ENCODE peak calls at places on chromosomes 5 and 9, in five cellular contexts. O, H, K, F and G are unnamed samples.

GRCh38 chr9:130869250-130869649 is 27.4 kb downstream of the QRFP start:
- DNase-seq in O (peak; percentile 56), H (no peak), K (peak; percentile 37), F (no peak), G (no peak)

GRCh38 chr9:91857831-91858669 is 92.0 kb downstream of the ROR2 start:
- DNase-seq in O (no peak), H (peak; percentile 71), K (peak; percentile 44), F (no peak), G (no peak)

GRCh38 chr5:1255081-1255561 is 29.9 kb downstream of the SLC6A18 start:
- DNase-seq in O (no peak), H (no peak), K (no peak), F (no peak), G (no peak)

GRCh38 chr5:132057498-132058255 is 2.8 kb upstream of the IL3 start:
- DNase-seq in O (peak; percentile 3), H (peak; percentile 36), K (no peak), F (no peak), G (no peak)

GRCh38 chr5:44935262-44935661 is 126.5 kb downstream of the MRPS30 start:
- DNase-seq in O (no peak), H (no peak), K (no peak), F (no peak), G (no peak)

GRCh38 chr5:142587354-142587965 is 98.4 kb downstream of the FGF1 start:
- DNase-seq in O (no peak), H (no peak), K (no peak), F (peak; percentile 15), G (no peak)

GRCh38 chr9:68876265-68876664 is 137.6 kb downstream of the PRKACG start:
- DNase-seq in O (no peak), H (no peak), K (no peak), F (no peak), G (no peak)

GRCh38 chr9:32755730-32756129 is 27.6 kb upstream of the TMEM215 start:
- DNase-seq in O (no peak), H (no peak), K (no peak), F (no peak), G (no peak)

GRCh38 chr5:83474170-83474796 is 2.7 kb downstream of the VCAN start:
- DNase-seq in O (peak; percentile 63), H (peak; percentile 92), K (peak; percentile 82), F (peak; percentile 30), G (peak; percentile 28)

GRCh38 chr9:21542780-21543179 is 60.7 kb upstream of the IFNE start:
- DNase-seq in O (no peak), H (no peak), K (no peak), F (no peak), G (no peak)

GRCh38 chr9:77183581-77183980 is 6.2 kb downstream of the VPS13A start:
- DNase-seq in O (no peak), H (no peak), K (no peak), F (no peak), G (no peak)

GRCh38 chr9:98034593-98035546 is 21.7 kb upstream of the NANS start:
- DNase-seq in O (peak; percentile 93), H (peak; percentile 93), K (peak; percentile 94), F (peak; percentile 76), G (peak; percentile 80)

GRCh38 chr5:17426104-17426739 is 71.8 kb upstream of the TAF11L2 start:
- DNase-seq in O (no peak), H (no peak), K (no peak), F (no peak), G (no peak)

GRCh38 chr5:169416583-169417196 is 115.8 kb upstream of the SLIT3 start:
- DNase-seq in O (peak; percentile 13), H (no peak), K (no peak), F (no peak), G (no peak)

DNA sequence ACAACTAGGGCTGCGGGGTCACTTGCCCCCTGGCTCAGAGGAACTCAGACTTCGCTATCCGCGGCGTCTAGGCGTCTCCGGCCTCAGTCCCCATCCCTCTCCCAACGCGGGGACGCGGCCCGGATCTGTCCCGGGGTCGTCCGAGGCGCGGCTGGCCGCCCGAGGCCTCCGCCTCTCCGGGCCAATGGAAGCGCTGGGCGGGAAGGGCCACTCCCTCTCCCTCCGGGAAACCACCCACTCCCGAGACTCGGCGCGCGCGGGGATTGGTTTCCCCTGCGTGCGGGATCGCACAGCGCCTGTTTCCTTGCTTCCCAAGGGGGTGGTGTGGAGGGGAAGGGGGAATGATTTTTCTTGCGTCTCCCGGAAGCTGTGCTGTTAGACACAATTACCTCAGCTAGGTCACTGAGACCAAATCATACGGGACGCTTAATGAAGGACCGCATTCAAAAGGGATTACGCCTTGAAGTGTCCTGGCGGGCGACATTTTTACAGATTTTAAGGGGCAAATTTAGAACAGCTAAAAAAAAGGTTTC is 38.4 kb downstream of the NR2F1 start:
- DNase-seq in O (peak; percentile 62), H (peak; percentile 89), K (peak; percentile 86), F (peak; percentile 20), G (peak; percentile 53)
- TF ChIP-seq POLR2AphosphoS5 in O (peak; percentile 38), H (peak; percentile 63), K (peak; percentile 62), F (no peak), G (peak; percentile 48)

GRCh38 chr9:70387663-70388062 is 26.8 kb downstream of the KLF9 start:
- DNase-seq in O (no peak), H (no peak), K (no peak), F (no peak), G (no peak)

GRCh38 chr9:70382709-70383605 is 31.5 kb downstream of the KLF9 start:
- DNase-seq in O (no peak), H (no peak), K (no peak), F (no peak), G (no peak)

GRCh38 chr9:70385423-70385822 is 29.0 kb downstream of the KLF9 start:
- DNase-seq in O (no peak), H (no peak), K (no peak), F (no peak), G (no peak)

DNA sequence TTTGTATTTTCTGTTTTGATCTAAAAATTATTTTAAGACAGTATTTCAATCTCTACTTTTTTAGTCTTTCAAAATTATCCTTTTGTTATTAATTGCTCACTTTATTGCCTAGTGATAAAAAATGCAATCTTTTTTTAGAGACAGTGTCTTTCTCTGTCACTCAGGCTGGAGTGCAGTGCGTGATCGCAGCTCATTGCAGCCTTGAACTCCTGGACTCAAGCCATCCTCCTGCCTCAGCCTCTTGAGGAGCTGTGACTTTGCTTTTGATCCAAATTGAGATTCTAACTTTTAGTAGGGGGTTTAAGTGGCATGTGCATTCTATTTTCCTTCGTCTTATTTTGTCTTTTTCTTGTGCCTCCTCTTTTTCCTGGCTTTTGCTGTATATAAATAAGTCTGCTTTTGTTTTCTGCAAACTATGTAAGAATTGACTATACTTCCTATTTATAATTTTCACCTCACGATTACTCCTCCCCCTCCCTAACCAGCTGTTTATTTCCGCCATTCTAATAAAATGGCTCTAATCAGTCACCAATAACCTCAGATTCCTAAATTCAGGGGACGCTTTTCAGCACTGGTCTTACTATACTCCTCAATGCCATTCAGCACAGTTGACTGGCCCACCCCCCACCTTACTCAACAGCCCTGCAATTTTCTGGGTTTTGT is 32.3 kb downstream of the KLF9 start:
- DNase-seq in O (no peak), H (no peak), K (no peak), F (no peak), G (no peak)
- TF ChIP-seq POLR2AphosphoS5 in O (no peak), H (peak; percentile 11), K (no peak), F (no peak), G (no peak)

GRCh38 chr9:104906441-104907277 is 21.3 kb downstream of the ABCA1 start:
- DNase-seq in O (no peak), H (peak; percentile 84), K (no peak), F (no peak), G (no peak)
- TF ChIP-seq POLR2AphosphoS5 in O (no peak), H (peak; percentile 50), K (no peak), F (no peak), G (no peak)

GRCh38 chr5:139687656-139688055 is 39.5 kb downstream of the CXXC5 start:
- DNase-seq in O (no peak), H (no peak), K (no peak), F (no peak), G (no peak)

GRCh38 chr5:139689631-139690384 is 41.7 kb downstream of the CXXC5 start:
- DNase-seq in O (peak; percentile 37), H (no peak), K (peak; percentile 86), F (no peak), G (no peak)

GRCh38 chr5:139686919-139687421 is 38.8 kb downstream of the CXXC5 start:
- DNase-seq in O (no peak), H (no peak), K (no peak), F (no peak), G (no peak)

GRCh38 chr5:139688712-139689413 is 40.7 kb downstream of the CXXC5 start:
- DNase-seq in O (no peak), H (no peak), K (no peak), F (no peak), G (no peak)

DNA sequence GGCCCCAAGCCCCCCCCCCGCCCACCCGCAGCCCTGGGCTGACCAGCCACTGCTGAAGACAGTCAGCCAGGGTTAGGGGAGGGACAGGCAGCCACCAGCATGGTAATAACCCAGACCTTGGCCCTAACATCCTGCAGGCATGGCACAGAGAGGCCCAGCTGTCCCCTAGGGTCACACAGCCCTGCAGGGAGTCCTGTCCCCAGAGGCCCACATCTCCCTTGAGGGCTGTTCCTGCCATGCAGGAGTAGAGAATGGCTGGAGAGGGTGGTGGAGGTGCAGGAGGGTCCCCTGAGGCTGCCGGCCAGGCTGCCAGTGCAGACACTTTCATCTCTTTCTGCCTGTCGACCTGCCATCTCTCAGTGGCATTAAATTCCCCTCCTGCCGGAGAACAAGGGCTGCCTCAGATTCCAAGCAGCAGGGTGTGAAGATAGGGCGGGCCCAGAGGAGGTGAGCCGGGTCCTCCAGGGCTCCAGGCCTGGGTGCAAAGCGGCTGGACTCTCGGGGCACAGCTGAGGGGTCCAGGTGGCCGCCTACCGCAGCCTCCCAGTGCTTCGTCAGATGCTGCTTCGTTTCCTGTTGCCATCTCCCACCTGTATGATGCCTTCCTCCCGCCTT is 40.0 kb downstream of the CXXC5 start:
- DNase-seq in O (no peak), H (no peak), K (no peak), F (no peak), G (no peak)
- TF ChIP-seq POLR2AphosphoS5 in O (no peak), H (no peak), K (peak; percentile 50), F (no peak), G (no peak)

GRCh38 chr5:138552700-138553099 is 9.7 kb upstream of the ETF1 start:
- DNase-seq in O (no peak), H (no peak), K (no peak), F (no peak), G (no peak)
- TF ChIP-seq POLR2AphosphoS5 in O (no peak), H (no peak), K (no peak), F (no peak), G (no peak)

GRCh38 chr5:126914813-126915436 is 115.4 kb downstream of the MARCHF3 start:
- DNase-seq in O (no peak), H (no peak), K (no peak), F (no peak), G (no peak)

GRCh38 chr5:126915496-126915895 is 114.9 kb downstream of the MARCHF3 start:
- DNase-seq in O (no peak), H (no peak), K (no peak), F (no peak), G (no peak)

GRCh38 chr5:126913316-126913715 is 117.0 kb downstream of the MARCHF3 start:
- DNase-seq in O (no peak), H (no peak), K (no peak), F (no peak), G (no peak)

GRCh38 chr5:126909856-126910255 is 120.5 kb downstream of the MARCHF3 start:
- DNase-seq in O (no peak), H (no peak), K (no peak), F (no peak), G (no peak)

DNA sequence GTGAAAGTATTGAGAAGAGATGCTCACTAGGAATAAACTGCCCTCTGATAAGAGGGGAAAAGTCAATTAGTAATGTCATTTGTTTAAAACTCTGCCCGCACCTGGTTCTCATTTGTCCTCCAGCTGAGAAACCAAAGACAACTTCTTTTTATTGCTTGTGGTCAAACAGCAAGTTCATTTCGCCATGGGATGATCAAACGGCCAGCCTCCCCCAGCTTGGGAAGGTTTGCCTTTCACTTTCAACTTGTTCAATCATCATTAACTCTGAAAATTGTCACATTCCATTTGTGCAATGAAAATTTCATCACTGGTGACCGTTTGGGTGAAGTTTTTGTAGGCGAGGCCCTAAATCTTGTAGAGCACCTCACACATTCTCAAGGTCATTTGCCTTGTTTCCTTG is 117.8 kb downstream of the MARCHF3 start:
- DNase-seq in O (no peak), H (no peak), K (no peak), F (no peak), G (no peak)
- TF ChIP-seq POLR2AphosphoS5 in O (no peak), H (no peak), K (no peak), F (no peak), G (no peak)